ENCODE peak calls at places on chromosomes 6 and 20, in nine cellular contexts. Q is IMR-90, W is mammary epithelial cell, A is A549, Z is AG04450, F is suprapubic skin, H is cardiac fibroblast, J is right lobe of liver, O is fibroblast of pulmonary artery. E is an unnamed sample.

GRCh38 chr6:6882593-6882992 is 225.2 kb upstream of the RREB1 start:
- DNase-seq in Q (no peak), H (no peak), F (no peak), W (no peak), J (no peak), O (no peak), Z (no peak), A (no peak), E (no peak)

GRCh38 chr20:56859751-56860366 is 230.8 kb downstream of the TFAP2C start:
- DNase-seq in Q (no peak), J (no peak), F (no peak), A (no peak), Z (no peak), W (no peak), O (peak), H (no peak), E (no peak)

GRCh38 chr6:160973311-160973710 is 18.3 kb upstream of the MAP3K4 start:
- DNase-seq in J (no peak), W (no peak), A (no peak), F (no peak), Q (peak), Z (no peak), O (peak), H (peak), E (no peak)

GRCh38 chr6:134123666-134124208 is 71.3 kb upstream of the SLC2A12 start:
- DNase-seq in A (peak), O (peak), F (no peak), J (no peak), H (peak), Z (peak), Q (peak), W (peak), E (peak)

GRCh38 chr6:169266746-169267629 is 13.3 kb upstream of the THBS2 start:
- DNase-seq in A (no peak), Z (no peak), O (no peak), J (no peak), F (peak), Q (peak), W (no peak), H (peak), E (peak)

GRCh38 chr6:33201147-33201545 is 479 bp downstream of the SLC39A7 start:
- DNase-seq in H (no peak), J (no peak), A (no peak), Z (no peak), O (no peak), W (no peak), F (no peak), Q (no peak), E (peak)

GRCh38 chr6:107657755-107658461 is 166.2 kb downstream of the SCML4 start:
- DNase-seq in Z (peak), J (peak), F (no peak), Q (peak), O (peak), H (peak), A (no peak), W (no peak), E (peak)

GRCh38 chr6:139290787-139291294 is 957 bp downstream of the TXLNB start:
- DNase-seq in H (peak), J (no peak), Q (peak), O (peak), Z (no peak), F (no peak), W (no peak), A (no peak), E (no peak)

GRCh38 chr6:41757931-41758640 is 10.9 kb upstream of the PGC start:
- DNase-seq in F (no peak), Z (no peak), W (no peak), H (no peak), J (no peak), Q (peak), O (no peak), A (no peak), E (peak)

GRCh38 chr6:34066284-34066571 is 79.7 kb downstream of the GRM4 start:
- DNase-seq in F (no peak), H (no peak), Z (no peak), A (no peak), W (peak), J (no peak), Q (no peak), O (no peak), E (no peak)

GRCh38 chr6:102026649-102027048 is 633.1 kb downstream of the GRIK2 start:
- DNase-seq in A (no peak), O (no peak), J (no peak), Q (no peak), Z (no peak), W (no peak), F (no peak), H (no peak), E (no peak)

DNA sequence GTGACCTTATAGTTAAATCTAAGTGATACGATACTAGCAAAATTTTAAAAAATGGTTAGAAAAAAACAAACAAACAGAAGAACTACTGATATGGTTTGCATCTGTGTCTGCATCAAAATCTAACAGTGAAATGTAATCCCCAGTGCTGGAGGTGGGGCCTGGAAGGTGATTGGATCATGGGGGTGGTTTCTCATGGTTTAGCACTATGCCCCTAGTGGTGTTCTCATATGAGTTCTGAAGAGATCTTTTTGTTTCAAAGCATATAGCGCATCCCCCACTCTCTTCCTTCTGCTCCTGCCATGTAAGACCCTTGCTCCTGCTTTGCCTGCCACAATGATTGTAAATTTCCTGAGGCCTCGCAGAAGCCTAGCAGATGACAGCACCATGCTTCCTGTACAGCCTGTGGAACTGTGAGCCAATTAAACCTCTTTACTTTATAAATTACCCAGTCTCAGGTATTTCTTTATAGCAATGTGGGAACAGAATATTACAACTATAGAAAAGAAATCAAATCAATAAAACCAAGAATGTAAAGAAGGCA is 5.4 kb downstream of the FBXL4 start:
- DNase-seq in J (no peak), O (no peak), Q (no peak), F (no peak), Z (no peak), A (no peak), H (no peak), W (no peak), E (no peak)
- TF ChIP-seq CTCF in J (no peak), O (no peak), Q (no peak), F (no peak), Z (peak), A (no peak), H (no peak), W (no peak), E (peak)

GRCh38 chr6:63882208-63882607 is 246.6 kb downstream of the PHF3 start:
- DNase-seq in A (peak), Z (no peak), O (no peak), H (no peak), F (no peak), Q (no peak), W (no peak), J (no peak), E (no peak)
- TF ChIP-seq CTCF in A (no peak), Z (peak), O (peak), H (peak), F (no peak), Q (no peak), W (peak), J (no peak), E (no peak)

DNA sequence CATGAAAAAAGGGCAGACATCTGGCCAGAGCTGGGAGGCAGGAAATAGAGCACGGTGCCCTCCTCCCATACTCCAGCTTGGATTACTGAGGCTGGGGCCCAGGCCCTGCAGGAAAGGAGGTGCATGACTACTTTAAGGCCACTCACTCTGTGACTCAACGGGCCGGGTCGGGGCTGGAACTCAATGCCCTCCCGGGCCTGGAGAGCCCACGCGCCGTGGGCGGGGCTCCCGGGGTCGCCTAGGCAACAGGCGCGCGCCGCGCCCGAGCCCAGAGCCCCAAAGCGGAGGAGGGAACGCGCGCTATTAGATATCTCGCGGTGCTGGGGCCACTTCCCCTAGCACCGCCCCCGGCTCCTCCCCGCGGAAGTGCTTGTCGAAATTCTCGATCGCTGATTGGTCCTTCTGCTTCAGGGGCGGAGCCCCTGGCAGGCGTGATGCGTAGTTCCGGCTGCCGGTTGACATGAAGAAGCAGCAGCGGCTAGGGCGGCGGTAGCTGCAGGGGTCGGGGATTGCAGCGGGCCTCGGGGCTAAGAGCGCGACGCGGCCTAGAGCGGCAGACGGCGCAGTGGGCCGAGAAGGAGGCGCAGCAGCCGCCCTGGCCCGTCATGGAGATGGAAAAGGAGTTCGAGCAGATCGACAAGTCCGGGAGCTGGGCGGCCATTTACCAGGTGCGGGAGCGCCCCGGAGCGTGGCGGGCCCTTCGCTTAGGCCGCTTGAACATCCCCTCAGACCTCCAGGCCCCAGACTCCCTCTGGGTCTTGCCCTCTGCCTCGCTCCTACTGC is at the start of gene PTPN1:
- DNase-seq in J (peak), W (peak), F (peak), O (peak), A (peak), Z (peak), H (peak), Q (peak), E (peak)
- TF ChIP-seq CTCF in J (no peak), W (peak), F (peak), O (peak), A (no peak), Z (peak), H (peak), Q (peak), E (no peak)

GRCh38 chr20:3354247-3354646 is 53.2 kb downstream of the DNAAF9 start:
- DNase-seq in Z (no peak), H (no peak), W (no peak), F (no peak), Q (no peak), A (no peak), O (no peak), J (peak), E (no peak)

GRCh38 chr20:3364323-3365013 is 43.0 kb downstream of the DNAAF9 start:
- DNase-seq in Q (no peak), F (no peak), J (no peak), Z (no peak), H (no peak), W (no peak), O (no peak), A (no peak), E (no peak)

GRCh38 chr20:3360752-3361151 is 46.7 kb downstream of the DNAAF9 start:
- DNase-seq in Z (no peak), J (no peak), H (no peak), F (no peak), O (no peak), A (no peak), W (no peak), Q (no peak), E (no peak)

GRCh38 chr20:3353646-3354045 is 53.8 kb downstream of the DNAAF9 start:
- DNase-seq in O (no peak), Z (no peak), J (no peak), W (no peak), F (no peak), A (no peak), Q (no peak), H (no peak), E (no peak)

GRCh38 chr20:3358676-3359340 is 48.7 kb downstream of the DNAAF9 start:
- DNase-seq in H (no peak), J (no peak), A (no peak), F (no peak), Z (no peak), O (no peak), Q (no peak), W (no peak), E (no peak)
- TF ChIP-seq CTCF in H (no peak), J (peak), A (no peak), F (no peak), Z (no peak), O (no peak), Q (no peak), W (no peak), E (no peak)

GRCh38 chr6:89375902-89376301 is 23.4 kb upstream of the UBE2J1 start:
- DNase-seq in A (no peak), F (no peak), Q (no peak), W (no peak), O (no peak), H (no peak), Z (no peak), J (no peak), E (no peak)

GRCh38 chr6:89371849-89372505 is 19.5 kb upstream of the UBE2J1 start:
- DNase-seq in J (peak), F (peak), Q (peak), W (peak), Z (peak), H (peak), O (peak), A (peak), E (peak)

GRCh38 chr6:89378628-89379027 is 26.1 kb upstream of the UBE2J1 start:
- DNase-seq in A (no peak), F (no peak), H (no peak), W (no peak), Q (no peak), J (no peak), Z (no peak), O (no peak), E (no peak)

GRCh38 chr6:89372506-89372901 is 20.0 kb upstream of the UBE2J1 start:
- DNase-seq in Z (no peak), O (no peak), Q (no peak), H (no peak), W (no peak), J (no peak), A (no peak), F (no peak), E (no peak)

GRCh38 chr6:89375427-89375868 is 22.9 kb upstream of the UBE2J1 start:
- DNase-seq in Z (no peak), Q (no peak), F (no peak), H (peak), W (peak), A (no peak), O (no peak), J (peak), E (no peak)
- TF ChIP-seq CTCF in Z (peak), Q (no peak), F (no peak), H (peak), W (peak), A (no peak), O (peak), J (peak), E (no peak)

GRCh38 chr6:44645276-44645675 is 257.8 kb downstream of the CDC5L start:
- DNase-seq in F (no peak), Q (no peak), Z (no peak), H (no peak), J (no peak), A (no peak), W (no peak), O (no peak), E (no peak)
- TF ChIP-seq CTCF in F (no peak), Q (peak), Z (peak), H (no peak), J (no peak), A (no peak), W (no peak), O (no peak), E (peak)

GRCh38 chr6:84260926-84261325 is 33.5 kb upstream of the CEP162 start:
- DNase-seq in J (no peak), Z (no peak), Q (no peak), A (no peak), W (no peak), H (no peak), F (no peak), O (no peak), E (no peak)

GRCh38 chr6:84255641-84256040 is 28.2 kb upstream of the CEP162 start:
- DNase-seq in F (no peak), W (no peak), J (no peak), H (no peak), Z (no peak), Q (no peak), A (no peak), O (no peak), E (no peak)

GRCh38 chr6:84260186-84260585 is 32.7 kb upstream of the CEP162 start:
- DNase-seq in Q (no peak), A (no peak), F (no peak), H (no peak), Z (no peak), W (no peak), O (no peak), J (no peak), E (no peak)

GRCh38 chr6:84258268-84258667 is 30.8 kb upstream of the CEP162 start:
- DNase-seq in J (no peak), Q (no peak), O (no peak), Z (no peak), F (no peak), H (no peak), W (no peak), A (no peak), E (no peak)

DNA sequence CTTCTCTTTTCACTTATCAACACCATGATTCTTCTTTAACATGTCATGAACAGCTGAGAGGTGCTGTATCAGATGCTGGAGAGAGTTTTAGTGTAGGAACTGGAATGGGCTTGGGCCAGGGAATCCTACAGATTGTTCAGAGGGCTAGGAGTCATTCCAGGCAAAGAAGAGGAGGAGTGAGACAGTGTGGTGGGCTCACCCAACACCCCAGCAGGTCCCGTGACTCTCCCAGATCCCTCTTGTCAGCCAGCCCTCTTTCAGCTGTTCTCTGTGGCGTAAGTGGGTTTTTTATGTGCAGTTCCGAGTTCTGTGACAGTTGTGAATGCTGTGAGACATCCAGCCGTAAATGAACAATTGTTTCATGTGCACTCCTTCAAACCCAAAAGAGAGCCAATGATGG is 31.4 kb upstream of the CEP162 start:
- DNase-seq in H (no peak), W (no peak), Z (no peak), Q (no peak), O (no peak), J (no peak), A (no peak), F (no peak), E (no peak)
- TF ChIP-seq CTCF in H (no peak), W (no peak), Z (no peak), Q (no peak), O (no peak), J (no peak), A (no peak), F (no peak), E (no peak)

DNA sequence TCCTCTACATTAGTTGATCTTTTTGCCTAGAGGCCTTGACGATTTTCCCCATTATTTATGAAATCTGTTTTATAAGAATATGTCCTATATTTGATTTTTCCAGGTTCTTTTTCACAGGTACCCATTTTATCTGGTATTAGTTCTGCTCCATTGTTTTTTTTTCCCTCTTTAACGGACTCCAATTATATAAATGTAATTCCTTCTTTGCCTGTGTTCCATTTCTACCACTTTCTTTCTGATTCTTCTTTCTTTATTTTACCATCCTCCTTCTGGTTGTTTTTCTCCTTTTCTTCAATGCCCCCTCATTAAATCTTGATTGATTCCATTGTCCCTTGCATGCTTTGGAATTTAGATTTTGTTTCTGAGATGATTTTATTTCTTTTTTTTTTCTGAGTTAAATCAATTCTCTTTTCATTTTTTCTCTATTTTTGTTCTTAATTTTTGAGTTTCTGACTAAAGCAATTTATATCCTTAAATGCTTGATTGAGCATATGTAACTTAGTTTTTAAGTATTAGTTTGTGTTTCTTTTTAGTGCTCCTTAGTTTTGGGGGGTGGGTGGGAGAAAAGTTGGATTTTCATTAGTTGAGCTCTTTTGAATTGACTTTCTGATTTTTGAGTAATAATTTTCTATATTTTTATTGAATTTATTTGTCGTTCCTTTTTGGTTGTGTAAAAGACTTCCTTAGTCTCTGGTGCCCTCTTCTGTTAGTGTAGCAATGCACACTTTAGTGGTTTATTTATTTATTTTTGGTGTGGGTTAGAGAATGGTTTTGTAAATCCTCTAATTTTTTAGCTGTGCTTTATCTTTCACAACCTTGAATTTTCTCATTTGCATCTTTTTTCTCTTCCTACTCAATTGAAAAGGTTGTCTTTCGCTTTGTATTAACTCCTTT is 140.8 kb downstream of the FARS2 start:
- DNase-seq in Q (peak), Z (no peak), A (no peak), O (peak), J (no peak), W (no peak), F (no peak), H (peak), E (no peak)
- TF ChIP-seq CTCF in Q (peak), Z (peak), A (peak), O (peak), J (peak), W (peak), F (no peak), H (peak), E (peak)